ENCODE peak calls at places on chromosomes 3 and 15, in nine cellular contexts. S, L, Q, F, Y, P, V, E and W are unnamed samples.

GRCh38 chr15:68590721-68591389 is 12.1 kb downstream of the CORO2B start:
- DNase-seq in P (no peak), Y (no peak), F (no peak), V (no peak), S (no peak), Q (no peak), L (no peak), E (no peak), W (no peak)

GRCh38 chr15:51768018-51768417 is 16.6 kb downstream of the TMOD2 start:
- DNase-seq in Y (no peak), P (no peak), F (no peak), V (no peak), S (peak; percentile 22), E (no peak), Q (no peak), L (peak; percentile 27), W (no peak)

GRCh38 chr15:95994418-95994817 is 336.1 kb upstream of the NR2F2 start:
- DNase-seq in S (no peak), P (peak; percentile 16), F (no peak), V (no peak), Q (peak; percentile 14), E (no peak), L (no peak), Y (peak; percentile 42), W (no peak)

GRCh38 chr3:66018047-66019033 is 20.4 kb downstream of the MAGI1 start:
- DNase-seq in Y (no peak), F (no peak), L (no peak), E (no peak), Q (no peak), P (no peak), S (no peak), V (no peak), W (no peak)

GRCh38 chr15:48582472-48583235 is 62.9 kb downstream of the FBN1 start:
- DNase-seq in P (peak; percentile 99), F (no peak), L (no peak), Q (no peak), V (no peak), S (no peak), E (no peak), Y (peak; percentile 92), W (no peak)

GRCh38 chr3:21435871-21436270 is 315.1 kb downstream of the ZNF385D start:
- DNase-seq in P (peak; percentile 94), F (no peak), Y (peak; percentile 99), V (no peak), L (no peak), S (no peak), Q (peak; percentile 96), E (no peak), W (no peak)

GRCh38 chr15:31161990-31162389 is 60.5 kb upstream of the TRPM1 start:
- DNase-seq in V (no peak), Q (no peak), L (no peak), Y (no peak), F (no peak), E (no peak), P (no peak), S (no peak), W (no peak)

GRCh38 chr3:19934098-19934566 is at the start of gene EFHB:
- DNase-seq in F (peak; percentile 81), Y (peak; percentile 11), V (no peak), S (peak; percentile 62), P (peak; percentile 21), E (peak; percentile 65), L (peak; percentile 67), Q (peak; percentile 57), W (peak; percentile 82)

GRCh38 chr3:135915206-135915605 is 50.3 kb upstream of the PPP2R3A start:
- DNase-seq in S (no peak), E (no peak), L (no peak), F (no peak), P (no peak), Q (no peak), V (no peak), Y (no peak), W (no peak)

GRCh38 chr3:134354612-134355275 is 19.5 kb downstream of the AMOTL2 start:
- DNase-seq in Q (no peak), P (peak; percentile 59), F (no peak), V (peak; percentile 54), E (no peak), L (peak; percentile 21), Y (no peak), S (no peak), W (no peak)

GRCh38 chr3:123449986-123450474 is 1.1 kb upstream of the ADCY5 start:
- DNase-seq in P (no peak), F (peak; percentile 47), Q (no peak), E (peak; percentile 18), L (peak; percentile 38), Y (no peak), V (no peak), S (no peak), W (peak; percentile 63)

GRCh38 chr3:194201953-194202666 is 66.2 kb downstream of the HES1 start:
- DNase-seq in F (no peak), S (no peak), Y (no peak), Q (no peak), L (no peak), P (no peak), E (no peak), V (no peak), W (no peak)

GRCh38 chr3:13219077-13219901 is 146.1 kb upstream of the IQSEC1 start:
- DNase-seq in V (peak; percentile 71), S (no peak), Q (no peak), Y (no peak), L (no peak), E (peak; percentile 84), F (no peak), P (no peak), W (no peak)

GRCh38 chr3:132284756-132285619 is 32.2 kb upstream of the ACP3 start:
- DNase-seq in F (peak; percentile 61), Y (no peak), S (no peak), Q (no peak), L (no peak), E (no peak), V (no peak), P (no peak), W (peak; percentile 68)

GRCh38 chr3:5122741-5123706 is 932 bp downstream of the ARL8B start:
- DNase-seq in V (no peak), Q (peak; percentile 50), E (peak; percentile 58), P (peak; percentile 76), F (peak; percentile 64), S (no peak), L (peak; percentile 47), Y (peak; percentile 85), W (peak; percentile 25)

GRCh38 chr15:40441012-40441735 is 421 bp downstream of the BAHD1 start:
- DNase-seq in P (no peak), Y (no peak), Q (no peak), S (peak; percentile 59), E (no peak), F (peak; percentile 57), L (no peak), V (no peak), W (peak; percentile 75)

GRCh38 chr3:23418026-23418425 is 214.9 kb downstream of the UBE2E2 start:
- DNase-seq in Y (no peak), E (no peak), L (no peak), P (no peak), F (no peak), S (no peak), V (no peak), Q (no peak), W (no peak)

GRCh38 chr3:49967307-49967706 is 27.4 kb downstream of the RBM6 start:
- DNase-seq in P (no peak), S (no peak), Y (peak; percentile 48), F (no peak), Q (no peak), L (no peak), E (no peak), V (no peak), W (no peak)

GRCh38 chr15:80275946-80276345 is 23.9 kb upstream of the CTXND1 start:
- DNase-seq in E (peak; percentile 6), L (no peak), P (peak; percentile 18), F (peak; percentile 19), Y (peak; percentile 33), S (no peak), Q (peak; percentile 68), V (no peak), W (no peak)

GRCh38 chr3:25870452-25870851 is 80.6 kb downstream of the OXSM start:
- DNase-seq in Y (peak; percentile 63), F (no peak), P (peak; percentile 6), Q (peak; percentile 43), S (no peak), V (no peak), L (no peak), E (no peak), W (no peak)

DNA sequence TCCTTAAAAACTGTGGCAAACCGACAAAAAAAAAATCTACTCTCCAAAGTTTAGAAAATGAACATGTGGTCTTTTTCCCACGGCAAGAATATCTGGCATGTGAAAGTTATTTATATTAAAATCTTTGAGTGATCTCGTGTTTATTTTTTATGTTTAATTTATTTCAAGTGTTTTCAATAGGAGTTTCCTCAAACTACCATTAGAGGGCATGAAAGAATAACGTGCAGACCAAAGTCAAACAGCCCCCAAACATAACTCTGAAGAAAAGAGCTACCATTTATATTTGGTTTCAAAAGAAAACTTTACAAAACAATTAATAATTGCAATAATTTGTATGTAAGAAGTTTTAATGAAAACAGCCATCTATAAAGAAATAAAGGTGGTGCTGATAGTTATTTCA is 286.3 kb downstream of the ZIC4 start:
- DNase-seq in P (peak; percentile 48), L (no peak), E (no peak), S (no peak), F (peak; percentile 11), V (no peak), Q (peak; percentile 6), Y (peak; percentile 70), W (no peak)
- TF ChIP-seq CTCF in P (peak; percentile 71), L (no peak), E (peak; percentile 12), S (peak; percentile 42), F (peak; percentile 65), V (peak; percentile 89), Q (peak; percentile 36), Y (peak; percentile 64), W (no peak)

DNA sequence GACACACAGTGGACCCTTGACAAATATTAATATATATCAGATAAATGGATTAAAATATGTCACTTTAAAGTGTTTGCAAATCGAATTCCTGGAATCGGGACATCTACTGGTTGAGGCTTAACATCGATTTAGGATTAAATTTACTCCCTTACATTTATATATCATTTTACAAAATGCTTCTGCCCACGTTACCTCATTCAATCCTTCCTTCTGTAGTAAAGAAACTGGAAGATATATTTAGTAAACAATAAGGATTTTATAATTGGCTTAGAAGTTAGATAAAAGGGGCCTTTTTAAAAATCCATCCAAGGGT is 1.3 kb downstream of the CLPX start:
- DNase-seq in F (no peak), P (no peak), S (no peak), E (no peak), Q (no peak), V (no peak), L (no peak), Y (no peak), W (no peak)
- TF ChIP-seq CTCF in F (no peak), P (peak; percentile 5), S (no peak), E (no peak), Q (no peak), V (peak; percentile 54), L (no peak), Y (no peak), W (no peak)

GRCh38 chr3:189267981-189268613 is 96.3 kb downstream of the TPRG1 start:
- DNase-seq in Q (peak; percentile 96), V (no peak), L (no peak), Y (peak; percentile 8), F (no peak), S (peak; percentile 19), P (peak; percentile 33), E (no peak), W (peak; percentile 30)
- TF ChIP-seq CTCF in Q (peak; percentile 58), V (peak; percentile 47), L (no peak), Y (peak; percentile 35), F (peak; percentile 25), S (no peak), P (peak; percentile 39), E (no peak), W (no peak)

GRCh38 chr15:53384417-53384816 is 375.0 kb downstream of the WDR72 start:
- DNase-seq in L (peak; percentile 64), Q (no peak), F (no peak), E (peak; percentile 59), Y (no peak), S (peak; percentile 14), V (no peak), P (no peak), W (peak; percentile 54)
- TF ChIP-seq CTCF in L (no peak), Q (no peak), F (peak; percentile 33), E (peak; percentile 48), Y (no peak), S (no peak), V (peak; percentile 33), P (no peak), W (peak; percentile 26)